ENCODE peak calls at places on chromosomes 7 and 10, in six cellular contexts. R is LHCN-M2, W is left kidney, N is AG20443, L is NCI-H2029, Q is GM23338. M is an unnamed sample.

GRCh38 chr7:93622036-93622714 is 47.7 kb upstream of the CALCR start:
- DNase-seq in L (peak; percentile 34), N (peak; percentile 44), R (peak; percentile 49), W (peak; percentile 50), Q (peak; percentile 69), M (no peak)

GRCh38 chr7:119664601-119665000 is 608.4 kb upstream of the KCND2 start:
- DNase-seq in R (peak; percentile 88), Q (no peak), W (no peak), N (peak; percentile 6), L (no peak), M (no peak)

GRCh38 chr7:81415181-81415580 is 354.7 kb downstream of the HGF start:
- DNase-seq in L (no peak), Q (no peak), R (peak; percentile 24), W (no peak), N (no peak), M (no peak)

GRCh38 chr10:29926649-29927048 is 132.7 kb downstream of the JCAD start:
- DNase-seq in Q (peak; percentile 60), N (peak; percentile 70), R (peak; percentile 42), W (peak; percentile 85), L (no peak), M (no peak)

GRCh38 chr7:18505870-18506460 is 10.4 kb downstream of the HDAC9 start:
- DNase-seq in L (no peak), Q (no peak), W (peak; percentile 13), N (peak; percentile 60), R (peak; percentile 75), M (no peak)

GRCh38 chr7:79340212-79340611 is 113.3 kb downstream of the MAGI2 start:
- DNase-seq in N (no peak), Q (no peak), W (no peak), L (no peak), R (peak; percentile 28), M (no peak)

GRCh38 chr7:93890464-93891068 is at the start of gene TFPI2:
- DNase-seq in W (peak; percentile 87), Q (peak; percentile 76), R (peak; percentile 67), L (no peak), N (peak; percentile 63), M (no peak)

GRCh38 chr10:73780966-73781365 is 882 bp upstream of the CHCHD1 start:
- DNase-seq in Q (no peak), L (no peak), R (no peak), W (peak; percentile 18), N (no peak), M (no peak)

GRCh38 chr7:14960686-14961085 is 58.1 kb upstream of the DGKB start:
- DNase-seq in R (no peak), W (peak; percentile 13), Q (no peak), L (no peak), N (no peak), M (no peak)

GRCh38 chr10:127984944-127985343 is 78.0 kb downstream of the PTPRE start:
- DNase-seq in Q (no peak), N (no peak), R (no peak), W (no peak), L (no peak), M (no peak)

GRCh38 chr10:35789996-35790395 is 147.9 kb upstream of the FZD8 start:
- DNase-seq in Q (no peak), N (no peak), W (no peak), R (no peak), L (no peak), M (no peak)

M was measured in nucleus accumbens.